ENCODE peak calls at places on chromosomes 16 and 17, in five cellular contexts. L is AG04449, M is hepatocyte, G is IMR-90, E is psoas muscle. U is an unnamed sample.

GRCh38 chr16:50889276-50889675 is 147.4 kb downstream of the CYLD start:
- DNase-seq in L (no peak), M (no peak), E (no peak), G (no peak), U (no peak)

GRCh38 chr16:89360760-89361435 is 129.5 kb downstream of the ANKRD11 start:
- DNase-seq in M (no peak), L (no peak), E (peak), G (no peak), U (no peak)

GRCh38 chr17:72302735-72303134 is 181.9 kb downstream of the SOX9 start:
- DNase-seq in G (no peak), L (no peak), E (no peak), M (no peak), U (no peak)

GRCh38 chr16:3595110-3595486 is 16.3 kb downstream of the SLX4 start:
- DNase-seq in M (no peak), L (no peak), E (no peak), G (no peak), U (no peak)

GRCh38 chr17:66492500-66493123 is 190.2 kb downstream of the PRKCA start:
- DNase-seq in L (no peak), M (no peak), E (no peak), G (no peak), U (no peak)

GRCh38 chr16:23556881-23557778 is at the start of the genes EARS2 and UBFD1:
- DNase-seq in E (peak), L (peak), M (peak), G (peak), U (peak)

GRCh38 chr17:73360961-73361761 is 49.4 kb upstream of the CDC42EP4 start:
- DNase-seq in L (no peak), G (no peak), M (no peak), E (no peak), U (no peak)

GRCh38 chr16:1102921-1103648 is 7.0 kb upstream of the C1QTNF8 start:
- DNase-seq in G (no peak), L (no peak), E (peak), M (peak), U (peak)

GRCh38 chr16:69741519-69741918 is 13.2 kb downstream of the NOB1 start:
- DNase-seq in G (peak), L (no peak), M (no peak), E (no peak), U (peak)

GRCh38 chr16:84741351-84741791 is 41.6 kb downstream of the USP10 start:
- DNase-seq in G (peak), M (no peak), E (no peak), L (no peak), U (peak)

GRCh38 chr16:86956437-86956836 is 360.8 kb downstream of the C16orf95 start:
- DNase-seq in M (no peak), E (no peak), G (no peak), L (no peak), U (no peak)

GRCh38 chr17:22512997-22513538 is 820.7 kb downstream of the KCNJ18 start:
- DNase-seq in G (no peak), L (no peak), E (no peak), M (no peak), U (no peak)

GRCh38 chr17:10613775-10614513 is 43.2 kb downstream of the MYH3 start:
- DNase-seq in G (peak), M (no peak), E (peak), L (no peak), U (no peak)

GRCh38 chr17:67105213-67105612 is 60.9 kb downstream of the CACNG1 start:
- DNase-seq in M (no peak), G (peak), E (no peak), L (no peak), U (peak)

GRCh38 chr17:63405020-63405419 is 41.1 kb downstream of the CYB561 start:
- DNase-seq in L (no peak), M (no peak), G (no peak), E (no peak), U (no peak)

GRCh38 chr16:56933266-56933619 is 1.3 kb downstream of the HERPUD1 start:
- DNase-seq in E (no peak), M (no peak), G (no peak), L (no peak), U (no peak)

GRCh38 chr16:88318521-88318920 is 64.2 kb upstream of the ZNF469 start:
- DNase-seq in L (no peak), G (no peak), E (no peak), M (no peak), U (no peak)

GRCh38 chr17:8160741-8161221 is 2.0 kb downstream of the VAMP2 start:
- DNase-seq in L (no peak), E (no peak), G (no peak), M (no peak), U (no peak)

GRCh38 chr16:64826374-64826773 is 295.5 kb downstream of the CDH11 start:
- DNase-seq in M (no peak), E (no peak), L (peak), G (peak), U (no peak)

GRCh38 chr17:47801906-47802305 is 19.7 kb downstream of the OSBPL7 start:
- DNase-seq in G (no peak), L (no peak), E (no peak), M (no peak), U (no peak)

GRCh38 chr17:11336290-11336995 is 95.4 kb downstream of the SHISA6 start:
- DNase-seq in G (no peak), L (no peak), M (no peak), E (no peak), U (no peak)

GRCh38 chr16:764848-765487 is 4.4 kb downstream of the MSLN start:
- DNase-seq in M (no peak), L (no peak), E (no peak), G (no peak), U (no peak)

GRCh38 chr16:8569650-8570338 is 20.5 kb downstream of the TMEM114 start:
- DNase-seq in L (no peak), M (no peak), E (no peak), G (no peak), U (no peak)

GRCh38 chr17:1070411-1070810 is 73.5 kb downstream of the TIMM22 start:
- DNase-seq in E (peak), L (no peak), M (no peak), G (no peak), U (no peak)

GRCh38 chr17:69695646-69696045 is 281.1 kb downstream of the MAP2K6 start:
- DNase-seq in L (no peak), G (no peak), M (no peak), E (no peak), U (no peak)

GRCh38 chr16:49528035-49528434 is 154.4 kb downstream of the C16orf78 start:
- DNase-seq in E (no peak), G (no peak), M (peak), L (no peak), U (no peak)

GRCh38 chr17:56347646-56348045 is 194.4 kb downstream of the ANKFN1 start:
- DNase-seq in G (no peak), M (no peak), L (no peak), E (no peak), U (no peak)

GRCh38 chr16:19119564-19119963 is 5.8 kb downstream of the ITPRIPL2 start:
- DNase-seq in L (peak), E (no peak), M (no peak), G (peak), U (peak)

GRCh38 chr17:41836550-41837196 is 641 bp upstream of the NT5C3B start:
- DNase-seq in E (no peak), M (no peak), L (no peak), G (no peak), U (no peak)

GRCh38 chr17:41835800-41836549 is at the start of gene NT5C3B:
- DNase-seq in M (peak), G (no peak), L (no peak), E (peak), U (peak)

GRCh38 chr17:41835214-41835799 is 725 bp downstream of the NT5C3B start:
- DNase-seq in E (no peak), G (no peak), M (no peak), L (no peak), U (peak)

GRCh38 chr17:41837761-41838538 is at the start of gene KLHL10:
- DNase-seq in L (no peak), E (no peak), M (no peak), G (no peak), U (no peak)
- H3K4me3 ChIP-seq in L (no peak), E (peak), M (no peak), G (no peak), U (no peak)

DNA sequence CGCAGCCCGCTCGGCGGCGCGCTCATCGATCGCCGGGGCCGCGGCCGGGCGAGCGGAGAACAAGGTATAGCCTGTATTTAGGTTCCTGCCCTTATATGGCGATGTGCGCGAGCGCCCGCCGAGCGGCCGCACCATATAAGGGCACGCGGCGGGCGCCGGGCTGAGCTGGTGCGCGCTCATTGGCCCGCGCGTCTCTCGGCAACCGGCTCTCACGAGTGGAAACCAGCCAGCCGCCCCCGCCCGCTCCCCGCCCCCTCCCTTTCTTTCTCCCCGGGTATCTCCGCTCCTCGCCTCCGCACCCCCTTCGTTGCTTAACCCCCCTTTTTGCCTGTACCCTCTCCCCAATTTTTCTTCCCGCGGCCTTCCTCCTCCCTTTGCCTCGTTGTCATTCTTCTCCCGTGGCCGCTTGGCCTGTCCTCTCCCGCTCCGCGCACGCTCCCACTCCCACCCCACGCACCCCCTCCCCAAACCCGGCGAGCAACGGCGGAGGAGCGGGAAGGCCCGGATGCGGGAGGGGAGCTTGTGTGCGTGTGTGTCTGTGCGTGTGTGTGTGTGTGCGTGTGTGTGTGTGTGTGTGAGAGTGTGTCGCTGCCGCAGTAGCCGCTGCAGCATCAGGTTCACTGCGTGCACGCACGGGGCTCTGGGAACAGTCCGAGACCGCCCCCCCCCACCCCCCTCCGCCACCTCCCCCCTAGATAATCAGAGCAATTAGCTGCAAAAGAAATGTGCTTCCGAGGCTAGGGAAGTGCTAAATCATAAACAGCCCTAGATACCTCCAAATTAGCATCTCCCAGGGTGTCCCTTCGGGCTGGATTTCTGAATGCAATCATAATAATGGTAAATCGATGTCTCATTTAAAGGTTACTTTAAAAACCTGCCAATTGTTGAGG is 13.5 kb upstream of the CBX8 start:
- DNase-seq in M (peak), G (peak), E (peak), L (no peak), U (peak)
- H3K4me3 ChIP-seq in M (no peak), G (peak), E (peak), L (peak), U (no peak)

DNA sequence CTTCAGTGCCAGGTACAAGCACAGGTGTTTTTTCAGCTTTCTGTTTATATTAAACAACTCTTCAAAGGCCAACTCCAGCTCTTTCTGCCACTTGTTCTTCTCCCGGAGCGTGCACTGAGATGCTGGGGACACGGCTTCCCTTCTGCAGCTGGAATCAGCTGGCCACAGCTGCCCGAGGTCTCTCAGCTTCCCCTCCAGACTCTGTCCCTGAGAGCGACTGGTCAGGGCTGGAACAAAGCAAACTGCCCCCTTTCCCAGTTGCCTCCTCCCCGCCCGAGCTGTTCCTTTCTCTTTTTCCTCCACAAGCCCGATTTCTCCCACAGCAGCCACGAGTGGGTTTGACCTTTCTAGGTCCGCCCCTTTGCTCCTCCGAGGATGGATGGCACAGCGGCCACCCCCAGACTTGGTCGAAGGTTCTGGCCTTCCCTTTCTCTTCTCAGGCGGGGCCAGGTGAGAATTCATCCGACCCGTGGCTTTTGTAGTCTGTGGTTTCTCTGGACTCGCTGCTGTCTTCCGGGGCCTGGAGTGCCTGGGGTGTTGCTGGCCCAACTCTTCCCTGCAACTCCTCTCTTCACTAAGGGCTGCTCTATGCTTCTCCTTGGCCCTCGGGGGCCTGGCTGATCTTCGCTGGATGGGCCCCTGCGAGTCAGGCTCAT is 11.5 kb downstream of the CEP295NL start:
- DNase-seq in E (no peak), M (no peak), L (no peak), G (no peak), U (no peak)
- H3K4me3 ChIP-seq in E (no peak), M (no peak), L (no peak), G (no peak), U (no peak)

DNA sequence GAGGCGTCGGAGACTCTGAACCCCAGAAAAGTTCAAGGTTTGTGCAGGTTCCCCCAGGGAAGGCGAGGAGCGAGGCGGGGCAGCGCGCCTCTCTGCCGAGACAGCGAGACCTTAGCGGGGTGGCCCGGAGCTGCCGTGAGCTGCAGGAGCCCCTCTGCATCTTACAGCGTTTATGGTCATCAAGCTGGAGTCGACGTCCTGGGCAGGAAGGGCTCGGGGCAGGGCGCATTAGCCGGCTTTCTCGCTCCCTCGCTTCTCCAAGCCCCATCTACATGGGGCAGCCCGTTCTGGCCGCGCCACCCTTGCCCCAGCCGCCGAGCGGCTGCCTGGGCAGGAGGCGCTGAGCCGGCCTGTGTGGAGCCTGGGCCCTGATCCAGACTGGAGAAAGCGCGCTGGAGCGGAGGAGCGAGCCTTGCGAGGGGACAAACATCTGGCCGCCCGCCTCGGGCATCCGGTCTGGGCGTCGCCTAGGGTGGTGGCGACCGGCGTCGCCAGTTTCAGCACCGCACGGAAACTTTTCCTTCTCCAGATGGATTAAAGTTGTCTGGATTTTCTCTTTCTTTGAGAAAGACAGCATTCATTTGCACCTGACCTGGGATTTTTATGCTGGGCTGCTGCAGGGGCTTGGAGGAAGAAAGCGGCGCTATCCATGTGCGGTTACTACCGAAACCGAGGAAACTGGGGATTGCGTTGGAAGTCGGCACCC is 750 bp downstream of the TMEM132E start:
- DNase-seq in G (no peak), M (peak), L (no peak), E (no peak), U (peak)
- H3K4me3 ChIP-seq in G (no peak), M (peak), L (no peak), E (peak), U (no peak)

DNA sequence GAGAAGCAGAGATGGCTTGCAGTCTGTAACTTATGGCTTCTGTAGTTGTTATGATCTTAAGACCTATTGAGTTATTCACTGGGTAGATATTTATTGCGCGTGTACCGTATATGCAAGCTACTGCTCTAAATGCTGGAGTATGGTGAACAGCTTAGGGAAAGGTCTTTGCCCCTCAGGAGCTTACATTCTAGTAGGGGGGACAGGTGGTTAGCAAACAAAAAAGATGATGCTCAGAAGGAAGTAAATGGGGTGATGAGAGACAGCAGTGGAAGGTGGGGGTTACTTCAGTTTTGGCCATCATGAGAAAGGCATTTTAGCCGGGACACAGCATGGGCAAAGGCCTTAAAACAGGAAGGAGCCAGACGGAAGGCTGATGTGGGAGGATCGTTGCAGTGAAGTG is 2.0 kb downstream of the ARMC7 start:
- DNase-seq in E (no peak), M (no peak), L (no peak), G (no peak), U (no peak)
- H3K4me3 ChIP-seq in E (no peak), M (no peak), L (no peak), G (no peak), U (no peak)

GRCh38 chr17:44757918-44758413 is 822 bp upstream of the ADAM11 start:
- DNase-seq in L (no peak), G (no peak), M (no peak), E (no peak), U (no peak)

GRCh38 chr17:44757045-44757917 is 1.5 kb upstream of the ADAM11 start:
- DNase-seq in E (no peak), L (no peak), M (no peak), G (no peak), U (no peak)

GRCh38 chr17:44759096-44759915 is 518 bp downstream of the ADAM11 start:
- DNase-seq in L (no peak), E (no peak), M (no peak), G (no peak), U (no peak)

GRCh38 chr17:44759916-44760243 is 1.1 kb downstream of the ADAM11 start:
- DNase-seq in G (no peak), M (no peak), L (no peak), E (no peak), U (no peak)

DNA sequence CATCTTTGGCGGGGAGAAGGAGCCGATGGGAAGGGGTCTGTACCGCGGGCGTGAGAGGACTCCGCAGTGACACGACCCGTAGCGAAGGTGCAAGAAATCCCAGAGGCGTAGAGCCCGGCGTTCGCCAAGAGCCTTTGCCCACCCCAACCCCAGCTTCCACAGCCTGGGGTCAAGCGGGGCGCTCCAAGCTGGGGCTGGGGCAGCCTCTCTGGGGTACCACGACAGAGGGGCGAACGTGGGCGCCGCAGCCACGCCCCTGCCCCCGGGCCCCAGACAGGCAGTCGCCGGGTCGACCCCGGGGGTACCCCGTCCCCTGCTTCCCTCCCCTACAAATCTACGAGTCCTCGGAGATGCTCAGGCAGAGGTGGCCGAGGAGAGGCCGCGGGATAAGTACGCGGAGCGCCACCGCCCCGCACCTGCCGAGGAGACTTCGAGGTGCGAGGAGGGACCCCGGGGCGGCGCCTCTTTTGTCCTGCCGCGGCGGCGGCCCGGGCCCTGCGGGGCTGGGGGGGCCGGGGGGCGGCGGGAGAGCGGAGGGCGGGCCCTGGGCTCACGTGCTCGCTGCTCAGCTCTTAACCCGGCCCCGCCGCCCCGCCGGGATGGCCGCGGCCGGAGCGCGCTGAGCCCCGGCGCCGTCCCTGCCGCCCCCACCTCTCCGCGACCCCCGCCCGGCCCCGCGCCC is at the start of gene ADAM11:
- DNase-seq in L (no peak), E (no peak), G (no peak), M (no peak), U (no peak)
- H3K4me3 ChIP-seq in L (peak), E (peak), G (peak), M (peak), U (no peak)

GRCh38 chr17:57982452-57983170 is 5.4 kb downstream of the VEZF1 start:
- DNase-seq in M (no peak), G (no peak), E (peak), L (no peak), U (no peak)
- H3K4me3 ChIP-seq in M (no peak), G (no peak), E (peak), L (no peak), U (no peak)

DNA sequence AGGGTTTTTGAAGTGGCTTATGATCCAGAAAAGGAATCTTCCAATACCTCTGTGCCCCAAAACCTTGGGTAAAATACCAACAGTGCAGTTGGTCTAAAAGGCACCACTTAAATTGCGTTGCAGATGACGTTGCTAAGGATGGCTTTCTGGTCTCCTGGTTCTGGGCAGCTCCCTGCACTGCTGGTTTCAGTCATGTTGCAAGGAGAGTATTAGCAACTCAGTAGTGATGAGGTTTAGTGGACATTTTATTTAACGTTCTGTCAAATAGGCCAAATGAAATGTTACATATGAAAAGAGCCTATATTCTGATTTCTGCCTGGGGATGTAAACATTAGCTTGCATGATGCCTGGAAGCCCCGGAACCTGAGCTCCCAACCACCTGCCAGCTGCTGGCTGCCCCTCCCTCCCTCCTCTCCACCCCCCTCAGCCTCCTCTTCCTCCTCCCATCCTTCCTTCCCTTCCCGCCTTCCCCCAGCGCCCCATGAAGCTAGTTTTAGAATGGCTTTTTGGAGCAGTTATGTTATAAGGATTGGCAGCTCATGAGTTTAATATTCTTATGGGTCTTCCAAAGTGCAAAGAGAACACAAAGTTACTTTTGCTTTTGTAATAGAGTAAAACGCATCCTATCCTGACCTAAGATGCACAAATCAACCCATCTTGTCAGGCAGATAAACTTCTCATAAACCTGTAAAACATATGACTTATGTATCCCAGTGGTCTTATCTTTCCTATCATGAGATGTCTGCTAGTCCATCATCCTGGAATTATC is 20.7 kb downstream of the CD7 start:
- DNase-seq in L (no peak), M (no peak), G (no peak), E (no peak), U (no peak)
- H3K4me3 ChIP-seq in L (no peak), M (no peak), G (no peak), E (peak), U (peak)

U was measured in epithelial cell of esophagus.